ENCODE peak calls at places on chromosomes 11 and 22, in four cellular contexts. J is K562; V is H1; O is CD4-positive, alpha-beta memory T cell. P is an unnamed sample. For H3K9me3, the result is how much of the 10 kb centered on the place peaks cover.

GRCh38 chr11:129283141-129283540 is 91.0 kb upstream of the ARHGAP32 start:
- DNase-seq in V (no peak), J (no peak), O (no peak), P (no peak)

GRCh38 chr11:94786264-94787126 is 18.3 kb downstream of the AMOTL1 start:
- DNase-seq in J (peak), V (no peak), O (no peak), P (no peak)

GRCh38 chr11:13216019-13217006 is 61.3 kb upstream of the BMAL1 start:
- DNase-seq in J (no peak), O (no peak), V (no peak), P (no peak)

GRCh38 chr11:6298605-6299004 is 21.7 kb downstream of the CAVIN3 start:
- DNase-seq in O (no peak), J (no peak), V (no peak), P (no peak)

GRCh38 chr22:45036154-45036553 is 26.3 kb upstream of the PHF21B start:
- DNase-seq in V (no peak), O (no peak), J (no peak), P (no peak)

GRCh38 chr11:111335596-111335995 is 37.2 kb downstream of the POU2AF3 start:
- DNase-seq in O (no peak), J (no peak), V (no peak), P (no peak)

GRCh38 chr22:42641801-42642413 is 1.5 kb upstream of the ATP5MGL start:
- DNase-seq in V (no peak), J (no peak), O (no peak), P (no peak)

GRCh38 chr22:31870890-31871289 is 73.4 kb upstream of the YWHAH start:
- DNase-seq in J (no peak), V (no peak), O (no peak), P (no peak)

GRCh38 chr11:7585816-7586215 is 72.0 kb downstream of the PPFIBP2 start:
- DNase-seq in V (no peak), J (no peak), O (no peak), P (no peak)

GRCh38 chr11:116777056-116777455 is 4.3 kb upstream of the BUD13 start:
- DNase-seq in O (no peak), J (no peak), V (no peak), P (no peak)

GRCh38 chr22:19085233-19086043 is 36.8 kb downstream of the DGCR2 start:
- DNase-seq in O (no peak), J (no peak), V (no peak), P (no peak)

GRCh38 chr22:34297536-34298120 is 377.4 kb upstream of the LARGE1 start:
- DNase-seq in O (no peak), J (no peak), V (no peak), P (no peak)

GRCh38 chr22:39938509-39938908 is 21.7 kb upstream of the TMA7B start:
- DNase-seq in J (peak), V (no peak), O (peak), P (no peak)

GRCh38 chr11:128692750-128693578 is 908 bp upstream of the FLI1 start:
- DNase-seq in O (peak), J (no peak), V (no peak), P (no peak)

GRCh38 chr11:36356201-36356600 is 60.1 kb downstream of the PRR5L start:
- DNase-seq in J (no peak), V (no peak), O (no peak), P (no peak)

GRCh38 chr11:10551845-10552352 is 10.9 kb upstream of the RNF141 start:
- DNase-seq in O (no peak), V (no peak), J (no peak), P (no peak)

GRCh38 chr11:63880031-63880841 is 36.7 kb downstream of the RCOR2 start:
- DNase-seq in V (no peak), O (no peak), J (no peak), P (no peak)

GRCh38 chr11:41392591-41392990 is 66.9 kb downstream of the LRRC4C start:
- DNase-seq in V (no peak), O (no peak), J (no peak), P (no peak)

GRCh38 chr11:32297629-32298028 is 137.7 kb downstream of the WT1 start:
- DNase-seq in O (no peak), V (no peak), J (peak), P (no peak)

GRCh38 chr11:116874251-116874650 is 36.8 kb upstream of the APOA1 start:
- DNase-seq in V (no peak), O (no peak), J (no peak), P (no peak)

GRCh38 chr11:46378811-46379482 is 2.5 kb upstream of the MDK start:
- DNase-seq in J (no peak), O (no peak), V (no peak), P (no peak)

GRCh38 chr11:3614742-3615171 is 27.0 kb downstream of the ART5 start:
- DNase-seq in J (no peak), V (no peak), O (peak), P (peak)

GRCh38 chr22:45587638-45588481 is 83.8 kb upstream of the ATXN10 start:
- DNase-seq in V (no peak), O (no peak), J (no peak), P (no peak)

GRCh38 chr11:105870521-105871113 is 151.4 kb downstream of the MSANTD4 start:
- DNase-seq in O (no peak), V (no peak), J (no peak), P (no peak)

GRCh38 chr11:72237112-72237931 is 6.7 kb downstream of the PHOX2A start:
- DNase-seq in O (no peak), V (no peak), J (no peak), P (no peak)

GRCh38 chr11:64141081-64141783 is 24.7 kb downstream of the MACROD1 start:
- DNase-seq in J (no peak), O (no peak), V (no peak), P (no peak)

GRCh38 chr11:86905252-86905651 is 49.9 kb downstream of the FZD4 start:
- DNase-seq in V (no peak), O (no peak), J (no peak), P (no peak)

GRCh38 chr11:133361689-133361994 is 170.7 kb downstream of the OPCML start:
- DNase-seq in V (no peak), O (no peak), J (no peak), P (no peak)
- H3K9me3 ChIP-seq in V (under half), O (under half), J (under half), P (under half)

GRCh38 chr11:74870485-74870884 is 78.4 kb downstream of the XRRA1 start:
- DNase-seq in J (peak), V (no peak), O (no peak), P (no peak)

GRCh38 chr11:74871037-74871436 is 77.9 kb downstream of the XRRA1 start:
- DNase-seq in O (no peak), V (no peak), J (no peak), P (no peak)

GRCh38 chr11:74860743-74861142 is 88.1 kb downstream of the XRRA1 start:
- DNase-seq in O (no peak), V (no peak), J (no peak), P (no peak)

GRCh38 chr11:74863410-74863809 is 85.5 kb downstream of the XRRA1 start:
- DNase-seq in V (no peak), O (no peak), J (no peak), P (no peak)

GRCh38 chr11:74866557-74866956 is 82.3 kb downstream of the XRRA1 start:
- DNase-seq in V (no peak), O (no peak), J (no peak), P (no peak)
- H3K9me3 ChIP-seq in V (under half), O (under half), J (under half), P (under half)

DNA sequence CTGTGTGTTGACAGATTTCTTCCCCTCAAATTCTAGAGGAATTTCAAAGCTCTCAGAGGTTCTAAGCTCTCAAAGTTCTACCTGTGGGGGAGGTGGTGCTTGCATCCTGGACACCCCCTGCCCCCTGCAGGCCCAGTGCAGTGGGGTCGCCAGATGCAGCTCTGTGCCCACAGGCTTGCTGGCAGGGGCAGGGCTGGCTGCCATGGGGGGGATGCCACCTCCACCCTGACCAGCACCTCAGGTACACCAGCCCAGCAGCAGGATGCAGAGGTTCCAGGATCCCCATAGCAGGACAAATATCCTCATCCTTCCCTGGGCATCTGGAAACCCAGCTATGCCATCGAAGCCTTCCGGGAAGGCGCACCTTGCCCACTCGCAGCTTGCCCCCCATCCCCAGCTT is 91.1 kb downstream of the BRD1 start:
- DNase-seq in O (no peak), J (no peak), V (no peak), P (no peak)
- H3K9me3 ChIP-seq in O (under half), J (under half), V (under half), P (under half)

GRCh38 chr22:47623740-47624103 is 861.3 kb downstream of the TBC1D22A start:
- DNase-seq in O (no peak), V (no peak), J (peak), P (no peak)

GRCh38 chr22:47623056-47623739 is 860.7 kb downstream of the TBC1D22A start:
- DNase-seq in J (no peak), V (no peak), O (no peak), P (no peak)

GRCh38 chr22:47625531-47626427 is 863.3 kb downstream of the TBC1D22A start:
- DNase-seq in J (no peak), V (no peak), O (no peak), P (no peak)

GRCh38 chr22:47625013-47625385 is 862.5 kb downstream of the TBC1D22A start:
- DNase-seq in O (no peak), V (no peak), J (no peak), P (no peak)

GRCh38 chr22:47624277-47625012 is 862.0 kb downstream of the TBC1D22A start:
- DNase-seq in V (no peak), J (no peak), O (no peak), P (no peak)
- H3K9me3 ChIP-seq in V (under half), J (under half), O (under half), P (under half)